ENCODE peak calls at places on chromosomes 2 and 18, in nine cellular contexts. V is fibroblast of lung; K is ELF-1; W is T-helper 17 cell; M is transverse colon; Z is AG09309; J is activated T-cell treated with anti-CD3 and anti-CD28 coated beads, Interleukin-2, amount 50 U/mL, for 48 hours; Q is GM12865; X is germinal center. D is an unnamed sample.

GRCh38 chr2:181430406-181431199 is 26.6 kb upstream of the ITGA4 start:
- DNase-seq in K (no peak), W (no peak), J (no peak), Z (no peak), Q (peak), M (no peak), V (peak), X (peak), D (no peak)

GRCh38 chr2:5609191-5609590 is 83.0 kb upstream of the SOX11 start:
- DNase-seq in Z (no peak), X (no peak), W (no peak), M (no peak), Q (no peak), K (peak), J (no peak), V (no peak), D (no peak)

GRCh38 chr18:58251416-58251815 is 207.4 kb downstream of the NEDD4L start:
- DNase-seq in K (no peak), V (no peak), X (no peak), Q (no peak), M (no peak), W (no peak), J (no peak), Z (no peak), D (no peak)

GRCh38 chr2:64656379-64656778 is 2.7 kb upstream of the SERTAD2 start:
- DNase-seq in K (no peak), Q (no peak), J (no peak), Z (no peak), X (no peak), M (no peak), W (no peak), V (no peak), D (no peak)

GRCh38 chr2:16198166-16198912 is 258.0 kb downstream of the MYCN start:
- DNase-seq in M (no peak), Q (no peak), J (no peak), V (no peak), W (no peak), Z (no peak), K (no peak), X (no peak), D (no peak)

GRCh38 chr2:157438907-157439791 is 4.7 kb downstream of the CYTIP start:
- DNase-seq in J (no peak), V (peak), Q (peak), X (no peak), K (no peak), M (no peak), W (no peak), Z (peak), D (no peak)

GRCh38 chr2:50556934-50557575 is 474.9 kb downstream of the NRXN1 start:
- DNase-seq in X (no peak), Z (no peak), V (peak), Q (no peak), W (no peak), M (no peak), K (no peak), J (no peak), D (no peak)

GRCh38 chr2:20438334-20439192 is 8.3 kb upstream of the RHOB start:
- DNase-seq in W (no peak), Q (no peak), M (peak), K (no peak), J (peak), Z (no peak), V (peak), X (no peak), D (no peak)

GRCh38 chr18:76252880-76253279 is 242.2 kb downstream of the ZNF516 start:
- DNase-seq in V (peak), Q (peak), W (no peak), J (no peak), M (no peak), X (no peak), Z (no peak), K (no peak), D (no peak)

GRCh38 chr18:28267878-28268625 is 91.1 kb upstream of the CDH2 start:
- DNase-seq in V (no peak), J (no peak), W (no peak), Z (peak), Q (no peak), K (no peak), X (no peak), M (no peak), D (no peak)